ENCODE peak calls at places on chromosomes 3 and 15, in eight cellular contexts. Q is Peyer's patch, J is GM06990, F is epithelial cell of esophagus, A is OCI-LY7, I is brain microvascular endothelial cell, K is pancreas, M is MM.1S. C is an unnamed sample.

GRCh38 chr3:67509471-67510075 is 144.8 kb downstream of the SUCLG2 start:
- DNase-seq in J (no peak), M (no peak), A (no peak), I (no peak), K (no peak), F (peak), Q (no peak), C (no peak)

GRCh38 chr3:117547956-117548550 is 838.5 kb downstream of the TUSC7 start:
- DNase-seq in F (peak), J (no peak), Q (no peak), M (no peak), A (no peak), I (peak), K (no peak), C (peak)

GRCh38 chr3:178705925-178706324 is 169.7 kb downstream of the KCNMB2 start:
- DNase-seq in F (peak), J (no peak), A (no peak), I (peak), Q (no peak), K (no peak), M (peak), C (no peak)

GRCh38 chr15:73964736-73965093 is 27.4 kb downstream of the STOML1 start:
- DNase-seq in M (peak), K (peak), A (peak), Q (peak), J (no peak), F (peak), I (peak), C (no peak)

GRCh38 chr3:105904683-105905320 is 36.0 kb upstream of the CBLB start:
- DNase-seq in I (no peak), M (no peak), A (no peak), J (no peak), K (no peak), Q (no peak), F (no peak), C (peak)

GRCh38 chr15:73318463-73319351 is 50.1 kb downstream of the HCN4 start:
- DNase-seq in K (no peak), J (peak), I (no peak), M (no peak), Q (no peak), F (no peak), A (peak), C (no peak)

GRCh38 chr3:16174389-16174788 is at the start of gene GALNT15:
- DNase-seq in I (peak), F (peak), K (peak), Q (peak), J (no peak), A (no peak), M (no peak), C (peak)

GRCh38 chr15:50247819-50248650 is 17.5 kb downstream of the HDC start:
- DNase-seq in K (no peak), A (no peak), M (peak), J (no peak), F (peak), I (peak), Q (peak), C (no peak)

GRCh38 chr15:80832676-80833075 is 53.5 kb downstream of the CEMIP start:
- DNase-seq in M (no peak), Q (no peak), F (no peak), K (no peak), A (no peak), I (no peak), J (no peak), C (no peak)

GRCh38 chr3:196868297-196868661 is 559 bp downstream of the SENP5 start:
- DNase-seq in J (no peak), M (peak), Q (peak), F (peak), A (peak), K (no peak), I (peak), C (peak)

GRCh38 chr3:64954995-64955636 is 267.3 kb upstream of the ADAMTS9 start:
- DNase-seq in K (peak), A (no peak), F (peak), Q (no peak), J (no peak), M (no peak), I (no peak), C (no peak)

GRCh38 chr15:76340802-76341365 is 4.3 kb downstream of the ISL2 start:
- DNase-seq in J (peak), A (no peak), K (peak), Q (peak), I (no peak), M (peak), F (no peak), C (no peak)

GRCh38 chr15:38828031-38828532 is 263.5 kb upstream of the RASGRP1 start:
- DNase-seq in Q (no peak), F (no peak), K (no peak), I (peak), J (no peak), M (no peak), A (no peak), C (peak)

GRCh38 chr15:86837631-86838030 is 758.0 kb downstream of the AGBL1 start:
- DNase-seq in A (no peak), J (no peak), I (peak), K (no peak), F (no peak), Q (no peak), M (no peak), C (no peak)

GRCh38 chr3:100756441-100756840 is 47.1 kb downstream of the TFG start:
- DNase-seq in M (no peak), Q (no peak), K (no peak), J (no peak), A (no peak), F (no peak), I (no peak), C (no peak)

GRCh38 chr3:49353022-49353421 is 5.1 kb downstream of the GPX1 start:
- DNase-seq in M (no peak), K (no peak), F (peak), A (no peak), I (no peak), Q (no peak), J (no peak), C (no peak)

GRCh38 chr3:61954097-61954528 is 392.7 kb downstream of the PTPRG start:
- DNase-seq in F (peak), J (no peak), A (no peak), M (no peak), I (peak), Q (no peak), K (no peak), C (no peak)

GRCh38 chr15:57591822-57592367 is at the start of gene MYZAP:
- DNase-seq in K (peak), Q (peak), I (no peak), M (no peak), J (peak), A (no peak), F (peak), C (no peak)

GRCh38 chr3:182404031-182404430 is 389.3 kb upstream of the ATP11B start:
- DNase-seq in F (no peak), I (no peak), A (no peak), Q (no peak), M (no peak), K (no peak), J (no peak), C (no peak)

GRCh38 chr3:174439621-174440349 is 419.3 kb upstream of the NAALADL2 start:
- DNase-seq in A (no peak), M (no peak), Q (no peak), I (peak), J (no peak), K (no peak), F (peak), C (peak)

GRCh38 chr3:42749753-42750231 is 23.3 kb downstream of the CCDC13 start:
- DNase-seq in K (peak), J (no peak), F (peak), M (no peak), I (no peak), Q (peak), A (peak), C (no peak)

GRCh38 chr15:85750807-85751730 is 43.7 kb downstream of the KLHL25 start:
- DNase-seq in F (no peak), I (no peak), A (no peak), Q (peak), J (no peak), M (no peak), K (no peak), C (no peak)

GRCh38 chr3:78285032-78285728 is 1245.3 kb downstream of the ROBO2 start:
- DNase-seq in F (no peak), I (no peak), K (no peak), A (no peak), M (peak), Q (no peak), J (no peak), C (no peak)

GRCh38 chr3:122299872-122300460 is 25.1 kb upstream of the CSTA start:
- DNase-seq in J (peak), M (peak), I (peak), F (peak), Q (peak), K (no peak), A (peak), C (no peak)

GRCh38 chr3:190865419-190865818 is 2.9 kb upstream of the GMNC start:
- DNase-seq in K (no peak), Q (no peak), F (no peak), M (no peak), A (no peak), I (no peak), J (no peak), C (no peak)

GRCh38 chr3:113051222-113051804 is 60.5 kb downstream of the GTPBP8 start:
- DNase-seq in J (peak), M (peak), I (peak), K (peak), Q (peak), F (peak), A (peak), C (peak)

GRCh38 chr3:128846501-128846900 is 32.9 kb upstream of the ACAD9 start:
- DNase-seq in Q (no peak), I (no peak), M (no peak), K (no peak), A (no peak), F (no peak), J (no peak), C (no peak)

GRCh38 chr3:189936210-189936609 is 184.5 kb downstream of the P3H2 start:
- DNase-seq in A (no peak), J (no peak), I (no peak), F (peak), K (no peak), Q (no peak), M (no peak), C (no peak)

DNA sequence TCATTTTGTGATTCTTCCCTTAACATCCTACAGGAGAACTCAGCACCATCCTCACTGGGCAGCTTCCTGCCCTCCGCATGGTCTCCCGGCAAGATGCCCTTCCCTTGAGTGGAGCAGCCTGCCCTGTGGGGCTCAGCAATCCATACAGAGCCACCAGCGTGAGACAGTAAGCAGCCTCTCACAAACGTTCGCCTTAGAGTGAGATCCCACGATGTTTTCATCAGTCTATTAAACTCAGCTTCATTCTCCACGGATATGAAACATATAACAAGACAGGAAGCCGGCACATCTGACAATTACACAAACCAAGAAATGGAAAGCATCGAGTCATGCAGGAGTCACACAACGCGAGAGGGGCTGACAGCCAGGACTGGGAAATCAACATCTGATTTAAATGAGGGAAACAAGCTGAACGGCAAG is 272.2 kb downstream of the OCA2 start:
- DNase-seq in I (no peak), Q (no peak), J (no peak), K (no peak), M (no peak), F (peak), A (no peak), C (no peak)
- H3K4me3 ChIP-seq in I (no peak), Q (no peak), J (no peak), K (no peak), M (no peak), F (no peak), A (no peak), C (no peak)

GRCh38 chr15:71596672-71597071 is 213.7 kb upstream of the NR2E3 start:
- DNase-seq in Q (no peak), I (no peak), M (no peak), A (no peak), K (no peak), J (no peak), F (peak), C (no peak)
- TF ChIP-seq CTCF in Q (no peak), I (no peak), M (no peak), A (no peak), K (no peak), J (no peak), F (no peak), C (no peak)

GRCh38 chr15:68220489-68220888 is 9.0 kb downstream of the CLN6 start:
- DNase-seq in F (no peak), Q (no peak), I (no peak), J (no peak), A (no peak), M (no peak), K (no peak), C (no peak)
- H3K4me3 ChIP-seq in F (no peak), Q (no peak), I (no peak), J (no peak), A (no peak), M (no peak), K (no peak), C (no peak)

GRCh38 chr15:26679927-26680326 is 92.9 kb downstream of the GABRB3 start:
- DNase-seq in I (no peak), M (no peak), J (no peak), K (no peak), F (no peak), A (no peak), Q (no peak), C (no peak)

GRCh38 chr15:26686547-26687187 is 86.2 kb downstream of the GABRB3 start:
- DNase-seq in Q (no peak), A (no peak), M (no peak), F (no peak), J (no peak), K (no peak), I (no peak), C (no peak)

GRCh38 chr15:26682765-26683164 is 90.1 kb downstream of the GABRB3 start:
- DNase-seq in F (no peak), A (no peak), M (no peak), K (no peak), I (no peak), Q (no peak), J (no peak), C (no peak)
- TF ChIP-seq CTCF in F (no peak), A (no peak), M (no peak), K (no peak), I (no peak), Q (no peak), J (no peak), C (no peak)

GRCh38 chr3:194306109-194306686 is 44.9 kb downstream of the CPN2 start:
- DNase-seq in A (peak), F (no peak), J (peak), M (peak), I (no peak), Q (peak), K (no peak), C (no peak)
- H3K4me3 ChIP-seq in A (no peak), F (no peak), J (peak), M (peak), I (no peak), Q (no peak), K (no peak), C (no peak)